ENCODE peak calls at places on chromosome 9, in eight cellular contexts. One of them, this sample, is unnamed.

GRCh38 chr9:34157898-34158297 is 20.9 kb upstream of the UBAP1 start:
- DNase-seq in dorsolateral prefrontal cortex: no peak
- DNase-seq in CD8-positive, alpha-beta T cell: no peak
- DNase-seq in stomach: no peak
- DNase-seq in hepatocyte: no peak
- DNase-seq in fibroblast of mammary gland: no peak
- DNase-seq in GM10248: no peak
- DNase-seq in upper lobe of right lung: no peak
- DNase-seq in this sample: no peak

GRCh38 chr9:90842378-90842777 is 40.8 kb downstream of the SYK start:
- DNase-seq in dorsolateral prefrontal cortex: no peak
- DNase-seq in CD8-positive, alpha-beta T cell: no peak
- DNase-seq in stomach: no peak
- DNase-seq in hepatocyte: no peak
- DNase-seq in fibroblast of mammary gland: no peak
- DNase-seq in GM10248: no peak
- DNase-seq in upper lobe of right lung: no peak
- DNase-seq in this sample: no peak

GRCh38 chr9:126125177-126125576 is 201.5 kb upstream of the MVB12B start:
- DNase-seq in dorsolateral prefrontal cortex: no peak
- DNase-seq in CD8-positive, alpha-beta T cell: no peak
- DNase-seq in stomach: no peak
- DNase-seq in hepatocyte: peak; percentile 2
- DNase-seq in fibroblast of mammary gland: no peak
- DNase-seq in GM10248: no peak
- DNase-seq in upper lobe of right lung: no peak
- DNase-seq in this sample: no peak

GRCh38 chr9:87676976-87677775 is 48.7 kb upstream of the CTSL start:
- DNase-seq in dorsolateral prefrontal cortex: no peak
- DNase-seq in CD8-positive, alpha-beta T cell: no peak
- DNase-seq in stomach: no peak
- DNase-seq in hepatocyte: peak; percentile 5
- DNase-seq in fibroblast of mammary gland: no peak
- DNase-seq in GM10248: no peak
- DNase-seq in upper lobe of right lung: no peak
- DNase-seq in this sample: no peak

GRCh38 chr9:114007991-114008666 is 70.0 kb downstream of the AMBP start:
- DNase-seq in dorsolateral prefrontal cortex: no peak
- DNase-seq in CD8-positive, alpha-beta T cell: no peak
- DNase-seq in stomach: peak; percentile 17
- DNase-seq in hepatocyte: no peak
- DNase-seq in fibroblast of mammary gland: no peak
- DNase-seq in GM10248: no peak
- DNase-seq in upper lobe of right lung: peak; percentile 58
- DNase-seq in this sample: no peak

GRCh38 chr9:2849943-2850342 is 6.0 kb upstream of the PUM3 start:
- DNase-seq in dorsolateral prefrontal cortex: no peak
- DNase-seq in CD8-positive, alpha-beta T cell: no peak
- DNase-seq in stomach: no peak
- DNase-seq in hepatocyte: no peak
- DNase-seq in fibroblast of mammary gland: no peak
- DNase-seq in GM10248: no peak
- DNase-seq in upper lobe of right lung: no peak
- DNase-seq in this sample: no peak

GRCh38 chr9:112341741-112342140 is 8.3 kb upstream of the PTBP3 start:
- DNase-seq in dorsolateral prefrontal cortex: no peak
- DNase-seq in CD8-positive, alpha-beta T cell: no peak
- DNase-seq in stomach: no peak
- DNase-seq in hepatocyte: no peak
- DNase-seq in fibroblast of mammary gland: no peak
- DNase-seq in GM10248: no peak
- DNase-seq in upper lobe of right lung: no peak
- DNase-seq in this sample: no peak

GRCh38 chr9:136807281-136808074 is at the start of gene RABL6:
- DNase-seq in dorsolateral prefrontal cortex: peak; percentile 72
- DNase-seq in CD8-positive, alpha-beta T cell: peak; percentile 81
- DNase-seq in stomach: peak; percentile 79
- DNase-seq in hepatocyte: peak; percentile 92
- DNase-seq in fibroblast of mammary gland: peak; percentile 58
- DNase-seq in GM10248: peak; percentile 97
- DNase-seq in upper lobe of right lung: peak; percentile 90
- DNase-seq in this sample: no peak

GRCh38 chr9:4887556-4887955 is 94.8 kb downstream of the RCL1 start:
- DNase-seq in dorsolateral prefrontal cortex: peak; percentile 8
- DNase-seq in CD8-positive, alpha-beta T cell: no peak
- DNase-seq in stomach: no peak
- DNase-seq in hepatocyte: no peak
- DNase-seq in fibroblast of mammary gland: peak; percentile 72
- DNase-seq in GM10248: no peak
- DNase-seq in upper lobe of right lung: peak; percentile 70
- DNase-seq in this sample: peak; percentile 17

GRCh38 chr9:20989923-20990341 is 41.5 kb downstream of the HACD4 start:
- DNase-seq in dorsolateral prefrontal cortex: peak; percentile 98
- DNase-seq in CD8-positive, alpha-beta T cell: no peak
- DNase-seq in stomach: no peak
- DNase-seq in hepatocyte: no peak
- DNase-seq in fibroblast of mammary gland: no peak
- DNase-seq in GM10248: no peak
- DNase-seq in upper lobe of right lung: peak; percentile 68
- DNase-seq in this sample: no peak

GRCh38 chr9:124040186-124040920 is 28.8 kb downstream of the LHX2 start:
- DNase-seq in dorsolateral prefrontal cortex: no peak
- DNase-seq in CD8-positive, alpha-beta T cell: no peak
- DNase-seq in stomach: no peak
- DNase-seq in hepatocyte: no peak
- DNase-seq in fibroblast of mammary gland: peak; percentile 72
- DNase-seq in GM10248: no peak
- DNase-seq in upper lobe of right lung: no peak
- DNase-seq in this sample: no peak

GRCh38 chr9:130237071-130237470 is 28.5 kb upstream of the HMCN2 start:
- DNase-seq in dorsolateral prefrontal cortex: no peak
- DNase-seq in CD8-positive, alpha-beta T cell: no peak
- DNase-seq in stomach: no peak
- DNase-seq in hepatocyte: no peak
- DNase-seq in fibroblast of mammary gland: no peak
- DNase-seq in GM10248: no peak
- DNase-seq in upper lobe of right lung: no peak
- DNase-seq in this sample: no peak

GRCh38 chr9:89122944-89123343 is 55.7 kb downstream of the SHC3 start:
- DNase-seq in dorsolateral prefrontal cortex: no peak
- DNase-seq in CD8-positive, alpha-beta T cell: no peak
- DNase-seq in stomach: no peak
- DNase-seq in hepatocyte: no peak
- DNase-seq in fibroblast of mammary gland: peak; percentile 90
- DNase-seq in GM10248: no peak
- DNase-seq in upper lobe of right lung: no peak
- DNase-seq in this sample: no peak

GRCh38 chr9:71073494-71073893 is 47.9 kb downstream of the TRPM3 start:
- DNase-seq in dorsolateral prefrontal cortex: no peak
- DNase-seq in CD8-positive, alpha-beta T cell: no peak
- DNase-seq in stomach: no peak
- DNase-seq in hepatocyte: no peak
- DNase-seq in fibroblast of mammary gland: no peak
- DNase-seq in GM10248: no peak
- DNase-seq in upper lobe of right lung: no peak
- DNase-seq in this sample: no peak

GRCh38 chr9:18297532-18297872 is 176.5 kb upstream of the ADAMTSL1 start:
- DNase-seq in dorsolateral prefrontal cortex: no peak
- DNase-seq in CD8-positive, alpha-beta T cell: no peak
- DNase-seq in stomach: no peak
- DNase-seq in hepatocyte: no peak
- DNase-seq in fibroblast of mammary gland: no peak
- DNase-seq in GM10248: no peak
- DNase-seq in upper lobe of right lung: no peak
- DNase-seq in this sample: no peak

GRCh38 chr9:134642385-134643181 is 980 bp downstream of the COL5A1 start:
- DNase-seq in dorsolateral prefrontal cortex: no peak
- DNase-seq in CD8-positive, alpha-beta T cell: no peak
- DNase-seq in stomach: peak; percentile 35
- DNase-seq in hepatocyte: peak; percentile 68
- DNase-seq in fibroblast of mammary gland: peak; percentile 93
- DNase-seq in GM10248: no peak
- DNase-seq in upper lobe of right lung: no peak
- DNase-seq in this sample: no peak

GRCh38 chr9:98886691-98887229 is 56.9 kb upstream of the COL15A1 start:
- DNase-seq in dorsolateral prefrontal cortex: no peak
- DNase-seq in CD8-positive, alpha-beta T cell: no peak
- DNase-seq in stomach: no peak
- DNase-seq in hepatocyte: no peak
- DNase-seq in fibroblast of mammary gland: no peak
- DNase-seq in GM10248: no peak
- DNase-seq in upper lobe of right lung: no peak
- DNase-seq in this sample: no peak

GRCh38 chr9:70569070-70569772 is 154.8 kb upstream of the KLF9 start:
- DNase-seq in dorsolateral prefrontal cortex: no peak
- DNase-seq in CD8-positive, alpha-beta T cell: no peak
- DNase-seq in stomach: no peak
- DNase-seq in hepatocyte: peak; percentile 33
- DNase-seq in fibroblast of mammary gland: peak; percentile 67
- DNase-seq in GM10248: no peak
- DNase-seq in upper lobe of right lung: no peak
- DNase-seq in this sample: no peak

GRCh38 chr9:706606-707451 is 134.7 kb upstream of the DMRT1 start:
- DNase-seq in dorsolateral prefrontal cortex: peak; percentile 73
- DNase-seq in CD8-positive, alpha-beta T cell: peak; percentile 13
- DNase-seq in stomach: peak; percentile 70
- DNase-seq in hepatocyte: peak; percentile 74
- DNase-seq in fibroblast of mammary gland: peak; percentile 64
- DNase-seq in GM10248: peak; percentile 41
- DNase-seq in upper lobe of right lung: peak; percentile 84
- DNase-seq in this sample: no peak

GRCh38 chr9:6040077-6040476 is 24.7 kb upstream of the RANBP6 start:
- DNase-seq in dorsolateral prefrontal cortex: no peak
- DNase-seq in CD8-positive, alpha-beta T cell: no peak
- DNase-seq in stomach: no peak
- DNase-seq in hepatocyte: no peak
- DNase-seq in fibroblast of mammary gland: no peak
- DNase-seq in GM10248: no peak
- DNase-seq in upper lobe of right lung: no peak
- DNase-seq in this sample: no peak

GRCh38 chr9:96655198-96655851 is at the start of gene PRXL2C:
- DNase-seq in dorsolateral prefrontal cortex: peak; percentile 57
- DNase-seq in CD8-positive, alpha-beta T cell: peak; percentile 73
- DNase-seq in stomach: peak; percentile 85
- DNase-seq in hepatocyte: peak; percentile 92
- DNase-seq in fibroblast of mammary gland: peak; percentile 61
- DNase-seq in GM10248: peak; percentile 75
- DNase-seq in upper lobe of right lung: peak; percentile 95
- DNase-seq in this sample: no peak

GRCh38 chr9:6049798-6050197 is 34.4 kb upstream of the RANBP6 start:
- DNase-seq in dorsolateral prefrontal cortex: no peak
- DNase-seq in CD8-positive, alpha-beta T cell: no peak
- DNase-seq in stomach: no peak
- DNase-seq in hepatocyte: no peak
- DNase-seq in fibroblast of mammary gland: peak; percentile 25
- DNase-seq in GM10248: peak; percentile 41
- DNase-seq in upper lobe of right lung: no peak
- DNase-seq in this sample: no peak

GRCh38 chr9:87135074-87135473 is 187.8 kb upstream of the GAS1 start:
- DNase-seq in dorsolateral prefrontal cortex: no peak
- DNase-seq in CD8-positive, alpha-beta T cell: no peak
- DNase-seq in stomach: no peak
- DNase-seq in hepatocyte: no peak
- DNase-seq in fibroblast of mammary gland: no peak
- DNase-seq in GM10248: no peak
- DNase-seq in upper lobe of right lung: no peak
- DNase-seq in this sample: no peak

GRCh38 chr9:93536167-93536566 is 40.2 kb upstream of the PHF2 start:
- DNase-seq in dorsolateral prefrontal cortex: peak; percentile 64
- DNase-seq in CD8-positive, alpha-beta T cell: no peak
- DNase-seq in stomach: no peak
- DNase-seq in hepatocyte: no peak
- DNase-seq in fibroblast of mammary gland: no peak
- DNase-seq in GM10248: no peak
- DNase-seq in upper lobe of right lung: no peak
- DNase-seq in this sample: no peak
- TF ChIP-seq CTCF in dorsolateral prefrontal cortex: no peak
- TF ChIP-seq CTCF in CD8-positive, alpha-beta T cell: no peak
- TF ChIP-seq CTCF in stomach: no peak
- TF ChIP-seq CTCF in hepatocyte: no peak
- TF ChIP-seq CTCF in fibroblast of mammary gland: no peak
- TF ChIP-seq CTCF in GM10248: no peak
- TF ChIP-seq CTCF in upper lobe of right lung: no peak
- TF ChIP-seq CTCF in this sample: no peak

GRCh38 chr9:121398374-121398773 is 28.3 kb upstream of the STOM start:
- DNase-seq in dorsolateral prefrontal cortex: no peak
- DNase-seq in CD8-positive, alpha-beta T cell: no peak
- DNase-seq in stomach: no peak
- DNase-seq in hepatocyte: no peak
- DNase-seq in fibroblast of mammary gland: peak; percentile 88
- DNase-seq in GM10248: no peak
- DNase-seq in upper lobe of right lung: no peak
- DNase-seq in this sample: no peak
- TF ChIP-seq CTCF in dorsolateral prefrontal cortex: no peak
- TF ChIP-seq CTCF in CD8-positive, alpha-beta T cell: no peak
- TF ChIP-seq CTCF in stomach: no peak
- TF ChIP-seq CTCF in hepatocyte: no peak
- TF ChIP-seq CTCF in fibroblast of mammary gland: no peak
- TF ChIP-seq CTCF in GM10248: no peak
- TF ChIP-seq CTCF in upper lobe of right lung: no peak
- TF ChIP-seq CTCF in this sample: no peak

DNA sequence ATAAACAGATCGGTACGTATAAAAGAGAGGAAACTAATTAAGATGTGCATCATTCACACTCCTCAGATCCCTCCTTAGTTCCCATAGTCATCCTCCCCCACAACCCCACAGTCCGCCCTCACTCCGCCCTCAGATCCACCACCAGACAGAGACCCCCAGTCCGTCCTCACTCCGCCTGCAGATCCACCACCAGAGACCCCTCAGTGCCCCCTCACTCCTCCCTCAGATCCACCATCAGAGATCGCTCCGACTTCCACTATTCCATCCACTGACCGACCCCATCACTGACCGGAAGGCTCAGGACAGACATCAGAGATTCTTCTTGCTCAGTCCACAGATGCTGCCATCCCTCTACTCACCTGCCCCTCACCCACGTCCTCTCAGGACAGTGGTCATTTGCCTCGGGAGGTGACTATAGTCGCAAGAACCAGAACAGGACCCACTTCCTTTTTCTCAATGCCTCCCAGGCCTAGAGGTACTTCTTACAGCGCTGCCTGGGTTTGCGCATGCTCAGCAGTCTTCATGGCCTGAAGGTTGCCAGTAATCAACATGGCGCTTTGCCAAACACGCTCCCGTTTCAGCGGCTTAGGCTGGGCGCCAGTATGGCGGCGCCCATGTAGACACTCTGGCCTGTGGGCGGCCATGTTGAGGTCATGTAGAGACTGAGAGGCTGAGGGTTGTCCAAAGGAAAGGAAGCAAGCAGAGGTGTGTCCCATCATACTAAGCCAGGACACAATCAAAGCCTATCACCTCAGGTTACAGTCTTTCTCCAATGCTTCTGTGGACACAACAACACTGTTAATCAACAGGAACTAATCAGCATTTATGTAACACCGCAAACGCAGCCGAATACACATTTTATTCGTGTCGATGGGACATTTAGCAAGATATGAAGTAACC is at the start of gene ZNF484:
- DNase-seq in dorsolateral prefrontal cortex: peak; percentile 96
- DNase-seq in CD8-positive, alpha-beta T cell: peak; percentile 95
- DNase-seq in stomach: peak; percentile 99
- DNase-seq in hepatocyte: peak; percentile 100
- DNase-seq in fibroblast of mammary gland: peak; percentile 98
- DNase-seq in GM10248: peak; percentile 92
- DNase-seq in upper lobe of right lung: peak; percentile 98
- DNase-seq in this sample: peak; percentile 96
- TF ChIP-seq CTCF in dorsolateral prefrontal cortex: no peak
- TF ChIP-seq CTCF in CD8-positive, alpha-beta T cell: no peak
- TF ChIP-seq CTCF in stomach: no peak
- TF ChIP-seq CTCF in hepatocyte: no peak
- TF ChIP-seq CTCF in fibroblast of mammary gland: no peak
- TF ChIP-seq CTCF in GM10248: no peak
- TF ChIP-seq CTCF in upper lobe of right lung: no peak
- TF ChIP-seq CTCF in this sample: no peak

GRCh38 chr9:13278368-13279246 is 885 bp downstream of the MPDZ start:
- DNase-seq in dorsolateral prefrontal cortex: peak; percentile 68
- DNase-seq in CD8-positive, alpha-beta T cell: no peak
- DNase-seq in stomach: peak; percentile 26
- DNase-seq in hepatocyte: peak; percentile 69
- DNase-seq in fibroblast of mammary gland: peak; percentile 72
- DNase-seq in GM10248: no peak
- DNase-seq in upper lobe of right lung: peak; percentile 71
- DNase-seq in this sample: peak; percentile 84
- TF ChIP-seq CTCF in dorsolateral prefrontal cortex: no peak
- TF ChIP-seq CTCF in CD8-positive, alpha-beta T cell: no peak
- TF ChIP-seq CTCF in stomach: no peak
- TF ChIP-seq CTCF in hepatocyte: peak; percentile 19
- TF ChIP-seq CTCF in fibroblast of mammary gland: no peak
- TF ChIP-seq CTCF in GM10248: no peak
- TF ChIP-seq CTCF in upper lobe of right lung: no peak
- TF ChIP-seq CTCF in this sample: peak; percentile 15